ENCODE peak calls at places on chromosomes 11 and 22, in eight cellular contexts. P, V, Q, O, H, M, W and A are unnamed samples.

GRCh38 chr22:30940655-30941362 is 27.8 kb downstream of the MORC2 start:
- DNase-seq in O (no peak), M (no peak), V (no peak), P (no peak), H (no peak), W (no peak), Q (no peak), A (no peak)

GRCh38 chr11:102760355-102761035 is 19.9 kb downstream of the MMP10 start:
- DNase-seq in W (no peak), P (no peak), H (no peak), Q (no peak), M (peak; percentile 41), O (no peak), V (no peak), A (no peak)

GRCh38 chr22:48138427-48138826 is 1376.0 kb downstream of the TBC1D22A start:
- DNase-seq in P (no peak), H (no peak), Q (no peak), O (no peak), M (no peak), W (no peak), V (no peak), A (no peak)

GRCh38 chr11:123800041-123800440 is 6.1 kb downstream of the OR6M1 start:
- DNase-seq in Q (no peak), H (no peak), P (no peak), W (no peak), V (no peak), M (no peak), O (no peak), A (no peak)

GRCh38 chr11:117829369-117829725 is 4.8 kb upstream of the FXYD2 start:
- DNase-seq in P (peak; percentile 10), H (no peak), W (no peak), V (no peak), M (no peak), O (no peak), Q (no peak), A (no peak)

GRCh38 chr11:128271401-128271800 is 316.0 kb downstream of the ETS1 start:
- DNase-seq in W (no peak), Q (no peak), H (no peak), M (no peak), P (no peak), O (no peak), V (no peak), A (no peak)

GRCh38 chr11:75346912-75347647 is 4.4 kb downstream of the ARRB1 start:
- DNase-seq in H (no peak), W (peak; percentile 75), V (no peak), M (no peak), O (no peak), Q (peak; percentile 33), P (peak; percentile 41), A (peak; percentile 15)

GRCh38 chr11:27213232-27213660 is 149.8 kb downstream of the CCDC34 start:
- DNase-seq in V (no peak), P (peak; percentile 21), M (no peak), Q (no peak), H (no peak), W (no peak), O (no peak), A (no peak)

DNA sequence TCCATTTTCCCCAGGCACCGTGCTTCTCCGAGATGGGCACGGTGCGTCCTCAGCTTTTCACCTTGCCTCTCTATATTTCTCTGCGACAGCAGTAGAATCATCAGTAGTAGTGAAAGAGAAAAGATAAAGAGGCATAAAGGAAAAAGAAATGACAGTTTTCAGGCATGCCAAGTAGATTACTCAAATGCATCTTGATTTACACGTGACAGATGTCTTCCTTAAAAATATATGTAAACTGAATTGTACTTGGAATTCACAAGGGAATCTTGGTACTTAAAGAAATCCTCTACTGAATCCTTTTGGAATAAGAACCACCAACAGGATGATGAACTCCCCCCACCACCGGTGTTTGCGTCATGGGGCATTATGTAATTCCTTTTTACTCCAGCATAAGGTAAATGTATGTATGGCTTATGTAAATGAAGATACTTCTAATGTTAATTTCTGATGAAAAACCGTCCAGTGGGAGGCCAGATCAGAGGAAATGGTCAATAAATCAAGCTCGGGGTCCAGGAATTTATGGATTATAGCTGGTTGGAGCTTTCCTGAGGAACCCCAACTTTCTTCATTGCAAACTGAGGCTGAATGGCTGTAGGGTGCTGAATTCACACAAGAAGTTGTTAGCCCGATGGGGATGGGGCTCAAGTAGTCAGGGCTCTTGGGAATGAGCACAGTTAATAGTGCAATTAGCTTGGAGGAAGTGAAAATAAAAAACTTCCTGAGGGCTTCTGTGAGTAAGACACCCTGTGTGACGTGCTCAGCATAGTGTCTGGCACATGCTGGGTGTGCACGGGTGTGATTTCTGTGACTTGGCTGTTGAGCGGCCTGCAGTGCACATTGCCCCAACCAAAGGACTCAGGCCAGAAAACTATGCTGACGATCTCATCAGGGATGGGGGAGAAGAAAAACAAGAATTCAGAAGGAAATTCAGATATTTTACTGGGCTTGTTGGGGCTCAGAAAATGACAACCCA is 630.4 kb downstream of the OPCML start:
- DNase-seq in Q (no peak), H (no peak), W (no peak), M (no peak), P (no peak), V (no peak), O (no peak), A (no peak)
- H3K4me1 ChIP-seq in Q (no peaks in the 10 kb centered on the region), H (no peaks in the 10 kb centered on the region), W (no peaks in the 10 kb centered on the region), M (no peaks in the 10 kb centered on the region), P (no peaks in the 10 kb centered on the region), V (no peaks in the 10 kb centered on the region), O (no peaks in the 10 kb centered on the region), A (no peaks in the 10 kb centered on the region)

GRCh38 chr22:41874090-41874489 is 40.8 kb downstream of the SHISA8 start:
- DNase-seq in O (no peak), H (no peak), Q (no peak), M (no peak), P (no peak), V (no peak), W (no peak), A (no peak)

GRCh38 chr22:41875531-41876242 is 39.2 kb downstream of the SHISA8 start:
- DNase-seq in H (no peak), V (no peak), M (no peak), P (peak; percentile 56), Q (no peak), O (no peak), W (no peak), A (no peak)

GRCh38 chr22:41868556-41868955 is 35.7 kb downstream of the SREBF2 start:
- DNase-seq in Q (no peak), W (no peak), V (no peak), M (no peak), H (no peak), O (no peak), P (no peak), A (no peak)

GRCh38 chr22:41873391-41873790 is 40.5 kb downstream of the SREBF2 start:
- DNase-seq in Q (no peak), H (no peak), V (no peak), W (no peak), P (no peak), O (no peak), M (no peak), A (no peak)

DNA sequence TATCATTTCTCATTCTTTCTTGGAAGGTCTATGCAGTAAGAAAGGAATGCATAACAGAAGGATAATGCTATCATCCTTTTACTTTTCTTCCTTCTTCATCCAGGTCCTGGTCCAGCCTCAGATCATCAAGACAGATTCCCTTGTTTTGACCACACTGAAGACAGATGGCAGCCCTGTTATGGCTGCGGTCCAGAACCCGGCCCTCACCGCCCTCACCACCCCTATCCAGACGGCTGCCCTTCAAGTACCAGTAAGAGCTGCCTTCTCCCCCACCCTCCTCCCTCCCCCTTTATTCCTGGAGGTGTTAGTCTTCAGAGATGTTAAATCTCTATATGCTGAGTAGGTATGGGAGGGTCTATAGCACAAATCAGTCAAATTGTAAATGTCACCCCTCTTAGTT is 37.9 kb downstream of the SREBF2 start:
- DNase-seq in O (no peak), W (no peak), P (no peak), M (no peak), V (no peak), H (no peak), Q (no peak), A (peak; percentile 23)
- TF ChIP-seq POLR2A in O (no peak), W (no peak), P (no peak), M (no peak), V (no peak), H (no peak), Q (no peak), A (no peak)

DNA sequence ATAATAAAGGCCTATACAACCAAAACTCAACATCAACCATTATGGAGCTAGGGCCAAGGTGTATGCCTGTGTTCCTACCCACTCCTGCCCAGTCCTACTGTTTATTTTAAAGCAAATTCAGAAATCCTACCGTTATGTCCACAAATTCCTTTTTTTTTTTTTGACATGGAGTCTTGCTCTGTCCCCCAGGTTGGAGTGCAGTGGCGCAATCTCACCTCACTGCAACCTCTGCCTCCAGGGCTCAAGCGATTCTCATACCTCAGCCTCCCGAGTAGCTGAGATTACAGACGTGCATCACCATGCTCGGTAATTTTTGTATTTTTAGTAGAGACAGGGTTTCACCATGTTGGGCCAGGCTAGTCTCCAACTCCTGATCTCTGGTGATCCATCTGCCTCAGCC is 3.1 kb upstream of the CPT1A start:
- DNase-seq in P (no peak), O (no peak), V (no peak), H (no peak), Q (no peak), M (no peak), W (no peak), A (no peak)
- H3K27ac ChIP-seq in P (no peak overlapping the region), O (no peak overlapping the region), V (no peak overlapping the region), H (no peak overlapping the region), Q (no peak overlapping the region), M (no peak overlapping the region), W (no peak overlapping the region), A (no peak overlapping the region)

GRCh38 chr11:78406568-78407196 is 10.9 kb downstream of the GAB2 start:
- DNase-seq in V (no peak), H (no peak), O (no peak), P (no peak), W (no peak), M (no peak), Q (no peak), A (no peak)
- H3K4me1 ChIP-seq in V (no peaks in the 10 kb centered on the region), H (no peaks in the 10 kb centered on the region), O (no peaks in the 10 kb centered on the region), P (peaks cover 18% of the 10 kb centered on the region), W (no peaks in the 10 kb centered on the region), M (peaks cover 7% of the 10 kb centered on the region), Q (no peaks in the 10 kb centered on the region), A (no peaks in the 10 kb centered on the region)

GRCh38 chr22:50048066-50048765 is 9.9 kb downstream of the TTLL8 start:
- DNase-seq in W (no peak), O (no peak), V (no peak), M (no peak), Q (no peak), P (no peak), H (no peak), A (no peak)
- TF ChIP-seq POLR2A in W (no peak), O (no peak), V (no peak), M (no peak), Q (no peak), P (no peak), H (no peak), A (no peak)